ENCODE peak calls at places on chromosome 6, in eight cellular contexts. One of them, this sample, is unnamed.
A peak's percentile ranks its signal among the peaks of the same experiment; 100 is the strongest.

GRCh38 chr6:163415176-163415619 is 680 bp downstream of the QKI start:
- DNase-seq in stimulated activated CD4-positive, alpha-beta T cell treated with anti-CD3 and anti-CD28 coated beads, Interleukin-4, amount 100 ng/mL, for 48 hours: peak; percentile 11
- DNase-seq in nucleus accumbens: no peak
- DNase-seq in SHP77: no peak
- DNase-seq in HT1080: no peak
- DNase-seq in progenitor cell of endocrine pancreas: no peak
- DNase-seq in H4: no peak
- DNase-seq in smooth muscle cell of the brain vasculature: no peak
- DNase-seq in this sample: peak; percentile 44

GRCh38 chr6:157481865-157482249 is 100.9 kb downstream of the ZDHHC14 start:
- DNase-seq in nucleus accumbens: no peak
- DNase-seq in HT1080: no peak
- DNase-seq in H4: no peak
- DNase-seq in stimulated activated CD4-positive, alpha-beta T cell treated with anti-CD3 and anti-CD28 coated beads, Interleukin-4, amount 100 ng/mL, for 48 hours: no peak
- DNase-seq in progenitor cell of endocrine pancreas: no peak
- DNase-seq in smooth muscle cell of the brain vasculature: no peak
- DNase-seq in SHP77: no peak
- DNase-seq in this sample: no peak

GRCh38 chr6:18308070-18308735 is 43.9 kb upstream of the DEK start:
- DNase-seq in smooth muscle cell of the brain vasculature: no peak
- DNase-seq in SHP77: no peak
- DNase-seq in H4: no peak
- DNase-seq in progenitor cell of endocrine pancreas: no peak
- DNase-seq in stimulated activated CD4-positive, alpha-beta T cell treated with anti-CD3 and anti-CD28 coated beads, Interleukin-4, amount 100 ng/mL, for 48 hours: no peak
- DNase-seq in HT1080: no peak
- DNase-seq in nucleus accumbens: no peak
- DNase-seq in this sample: no peak

GRCh38 chr6:43838276-43839036 is 68.4 kb downstream of the VEGFA start:
- DNase-seq in nucleus accumbens: no peak
- DNase-seq in progenitor cell of endocrine pancreas: no peak
- DNase-seq in smooth muscle cell of the brain vasculature: no peak
- DNase-seq in H4: peak; percentile 58
- DNase-seq in stimulated activated CD4-positive, alpha-beta T cell treated with anti-CD3 and anti-CD28 coated beads, Interleukin-4, amount 100 ng/mL, for 48 hours: no peak
- DNase-seq in SHP77: no peak
- DNase-seq in HT1080: peak; percentile 34
- DNase-seq in this sample: peak; percentile 13

GRCh38 chr6:90202156-90202555 is 94.5 kb downstream of the BACH2 start:
- DNase-seq in smooth muscle cell of the brain vasculature: no peak
- DNase-seq in HT1080: no peak
- DNase-seq in nucleus accumbens: no peak
- DNase-seq in SHP77: no peak
- DNase-seq in H4: no peak
- DNase-seq in progenitor cell of endocrine pancreas: no peak
- DNase-seq in stimulated activated CD4-positive, alpha-beta T cell treated with anti-CD3 and anti-CD28 coated beads, Interleukin-4, amount 100 ng/mL, for 48 hours: no peak
- DNase-seq in this sample: no peak

GRCh38 chr6:53119349-53119748 is 29.3 kb downstream of the GCM1 start:
- DNase-seq in smooth muscle cell of the brain vasculature: no peak
- DNase-seq in progenitor cell of endocrine pancreas: no peak
- DNase-seq in SHP77: no peak
- DNase-seq in H4: peak; percentile 30
- DNase-seq in stimulated activated CD4-positive, alpha-beta T cell treated with anti-CD3 and anti-CD28 coated beads, Interleukin-4, amount 100 ng/mL, for 48 hours: no peak
- DNase-seq in nucleus accumbens: no peak
- DNase-seq in HT1080: no peak
- DNase-seq in this sample: no peak

GRCh38 chr6:136921521-136921935 is 573 bp upstream of the SLC35D3 start:
- DNase-seq in H4: no peak
- DNase-seq in nucleus accumbens: no peak
- DNase-seq in SHP77: peak; percentile 43
- DNase-seq in progenitor cell of endocrine pancreas: no peak
- DNase-seq in stimulated activated CD4-positive, alpha-beta T cell treated with anti-CD3 and anti-CD28 coated beads, Interleukin-4, amount 100 ng/mL, for 48 hours: no peak
- DNase-seq in HT1080: no peak
- DNase-seq in smooth muscle cell of the brain vasculature: no peak
- DNase-seq in this sample: peak; percentile 10

GRCh38 chr6:108598316-108598863 is 37.7 kb downstream of the FOXO3 start:
- DNase-seq in stimulated activated CD4-positive, alpha-beta T cell treated with anti-CD3 and anti-CD28 coated beads, Interleukin-4, amount 100 ng/mL, for 48 hours: no peak
- DNase-seq in smooth muscle cell of the brain vasculature: no peak
- DNase-seq in HT1080: peak; percentile 30
- DNase-seq in H4: no peak
- DNase-seq in SHP77: no peak
- DNase-seq in progenitor cell of endocrine pancreas: no peak
- DNase-seq in nucleus accumbens: no peak
- DNase-seq in this sample: peak; percentile 64

This sample was measured in activated CD4-positive, alpha-beta memory T cell treated with anti-CD3 and anti-CD28 coated beads for 36 hours.